ENCODE peak calls at places on chromosomes 1 and 21, in six cellular contexts. G, M, I, K, J and T are unnamed samples.

GRCh38 chr1:167344605-167345385 is 124.1 kb downstream of the POU2F1 start:
- ATAC-seq in I (no peak), G (no peak), K (no peak), M (no peak), J (peak), T (no peak)

GRCh38 chr1:231534703-231535159 is 6.3 kb downstream of the TSNAX start:
- ATAC-seq in M (no peak), J (no peak), K (no peak), I (no peak), G (no peak), T (no peak)

GRCh38 chr1:151056149-151056548 is 3.3 kb downstream of the CDC42SE1 start:
- ATAC-seq in G (no peak), J (no peak), M (no peak), I (no peak), K (no peak), T (no peak)

GRCh38 chr1:44946720-44947059 is 39.7 kb downstream of the EIF2B3 start:
- ATAC-seq in J (no peak), G (no peak), K (peak), M (no peak), I (no peak), T (no peak)

GRCh38 chr21:37587635-37588177 is 221.1 kb downstream of the DYRK1A start:
- ATAC-seq in K (no peak), J (no peak), M (no peak), I (no peak), G (no peak), T (no peak)

GRCh38 chr1:54714881-54715492 is 674 bp upstream of the TTC4 start:
- ATAC-seq in M (no peak), I (no peak), G (no peak), K (peak), J (peak), T (no peak)

GRCh38 chr1:34976384-34977209 is 8.6 kb downstream of the TMEM35B start:
- ATAC-seq in K (no peak), I (no peak), G (no peak), J (peak), M (no peak), T (no peak)

GRCh38 chr1:237235080-237235479 is 193.1 kb downstream of the RYR2 start:
- ATAC-seq in I (no peak), K (no peak), M (no peak), G (peak), J (no peak), T (peak)

GRCh38 chr1:19458815-19459417 is 26.4 kb downstream of the CAPZB start:
- ATAC-seq in G (no peak), J (no peak), I (no peak), K (no peak), M (peak), T (no peak)

GRCh38 chr1:53738205-53739108 is 507 bp downstream of the GLIS1 start:
- ATAC-seq in I (no peak), G (no peak), K (no peak), J (peak), M (peak), T (peak)

GRCh38 chr1:2148691-2149090 is 45.9 kb downstream of the FAAP20 start:
- ATAC-seq in J (no peak), M (no peak), G (peak), I (no peak), K (no peak), T (peak)

GRCh38 chr1:61348025-61348665 is 265.8 kb downstream of the NFIA start:
- ATAC-seq in K (no peak), G (no peak), I (no peak), M (no peak), J (no peak), T (no peak)

GRCh38 chr1:226653311-226653921 is 85.7 kb downstream of the ITPKB start:
- ATAC-seq in I (no peak), M (no peak), K (peak), G (no peak), J (peak), T (no peak)

GRCh38 chr1:160795951-160796383 is at the start of gene LY9:
- ATAC-seq in J (no peak), G (peak), M (no peak), I (no peak), K (no peak), T (no peak)

GRCh38 chr1:152141971-152142584 is 16.9 kb downstream of the RPTN start:
- ATAC-seq in M (peak), J (peak), I (peak), K (peak), G (no peak), T (no peak)

GRCh38 chr1:151054971-151055547 is 4.4 kb downstream of the CDC42SE1 start:
- ATAC-seq in K (no peak), J (no peak), G (no peak), I (no peak), M (no peak), T (no peak)

GRCh38 chr1:170660874-170661645 is 2.9 kb upstream of the PRRX1 start:
- ATAC-seq in G (peak), J (peak), M (no peak), K (no peak), I (no peak), T (peak)

GRCh38 chr21:45922648-45923047 is 58.9 kb upstream of the COL6A1 start:
- ATAC-seq in G (no peak), M (no peak), K (no peak), I (no peak), J (no peak), T (no peak)

GRCh38 chr1:39623053-39623452 is 16.4 kb downstream of the HEYL start:
- ATAC-seq in K (peak), G (no peak), M (no peak), I (no peak), J (no peak), T (no peak)

GRCh38 chr1:208895171-208895570 is 651.0 kb upstream of the PLXNA2 start:
- ATAC-seq in G (no peak), I (no peak), J (no peak), K (no peak), M (no peak), T (no peak)

GRCh38 chr1:8569242-8569641 is 248.2 kb downstream of the RERE start:
- ATAC-seq in M (no peak), I (no peak), K (no peak), G (no peak), J (no peak), T (no peak)

GRCh38 chr1:2152914-2153313 is 41.7 kb downstream of the FAAP20 start:
- ATAC-seq in G (no peak), J (no peak), I (no peak), K (no peak), M (no peak), T (no peak)

GRCh38 chr21:29238967-29239289 is 59.8 kb upstream of the BACH1 start:
- ATAC-seq in I (no peak), K (no peak), J (no peak), M (no peak), G (no peak), T (no peak)

GRCh38 chr1:19765623-19766022 is 34.1 kb downstream of the TMCO4 start:
- ATAC-seq in I (peak), J (no peak), G (no peak), K (no peak), M (no peak), T (no peak)

GRCh38 chr1:226510453-226510852 is 38.1 kb upstream of the STUM start:
- ATAC-seq in M (no peak), K (no peak), J (no peak), I (no peak), G (no peak), T (no peak)

GRCh38 chr1:6053206-6053546 is 7.5 kb downstream of the KCNAB2 start:
- ATAC-seq in K (no peak), G (no peak), J (peak), I (no peak), M (no peak), T (no peak)

GRCh38 chr1:247531937-247532336 is 4.3 kb downstream of the OR2C3 start:
- ATAC-seq in J (no peak), G (no peak), I (peak), K (peak), M (no peak), T (no peak)

GRCh38 chr1:54480201-54480848 is 67.7 kb upstream of the ACOT11 start:
- ATAC-seq in J (peak), G (no peak), K (peak), I (no peak), M (no peak), T (no peak)

GRCh38 chr21:38766987-38767722 is 38.6 kb upstream of the ETS2 start:
- ATAC-seq in J (no peak), K (peak), G (peak), I (no peak), M (peak), T (no peak)

GRCh38 chr1:94912263-94912986 is 14.5 kb downstream of the CNN3 start:
- ATAC-seq in G (peak), M (no peak), K (peak), J (peak), I (no peak), T (no peak)

GRCh38 chr1:39727932-39728317 is 10.8 kb upstream of the PPIE start:
- ATAC-seq in M (no peak), G (no peak), K (no peak), J (no peak), I (no peak), T (no peak)

DNA sequence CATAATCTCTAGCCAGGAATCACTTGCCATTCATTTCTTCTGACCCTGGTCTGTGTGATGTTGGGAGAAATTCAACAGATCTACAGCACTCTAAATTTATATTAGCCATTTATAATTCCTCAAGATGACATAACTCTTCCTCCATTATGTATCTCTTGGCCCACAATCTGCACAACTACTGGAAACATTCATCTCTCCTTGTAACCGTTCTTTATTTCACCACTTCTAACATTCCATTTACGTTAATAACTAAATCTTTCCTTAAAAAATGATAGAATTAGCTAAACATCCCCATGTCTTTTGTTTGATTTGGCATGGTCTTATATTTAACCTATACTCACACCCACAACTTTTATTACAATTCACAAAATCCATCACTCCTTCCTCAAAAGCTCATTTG is 166.0 kb downstream of the COL11A1 start:
- ATAC-seq in G (no peak), I (no peak), J (no peak), K (no peak), M (no peak), T (no peak)
- TF ChIP-seq POLR2AphosphoS5 in G (no peak), I (no peak), J (no peak), K (no peak), M (no peak), T (no peak)

GRCh38 chr1:59695301-59695700 is 119.4 kb upstream of the HOOK1 start:
- ATAC-seq in M (no peak), I (no peak), K (no peak), J (no peak), G (no peak), T (no peak)
- H3K27ac ChIP-seq in M (no peak), I (no peak), K (no peak), J (no peak), G (no peak), T (no peak)

DNA sequence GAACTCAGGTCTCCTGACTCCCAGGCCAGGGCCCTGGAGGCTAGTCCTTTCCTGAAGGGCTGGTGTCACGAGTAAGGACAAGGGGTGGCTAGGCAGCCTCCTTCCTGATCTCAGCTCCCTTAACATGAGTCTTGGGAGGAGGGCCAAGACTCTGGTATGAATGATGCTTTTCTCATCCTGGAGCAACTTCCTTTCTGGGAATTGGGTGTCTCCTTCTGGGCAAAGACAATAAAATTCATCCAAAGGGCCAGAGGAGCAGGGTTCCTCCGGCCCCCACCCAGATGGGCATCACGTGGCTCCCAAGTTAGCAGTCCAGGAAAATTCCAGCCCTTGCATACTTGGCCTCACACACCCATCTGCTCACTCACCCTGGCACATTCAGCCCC is at the start of gene FAM167B:
- ATAC-seq in K (no peak), M (no peak), G (peak), I (no peak), J (no peak), T (peak)
- TF ChIP-seq POLR2AphosphoS5 in K (no peak), M (no peak), G (peak), I (no peak), J (no peak), T (peak)

DNA sequence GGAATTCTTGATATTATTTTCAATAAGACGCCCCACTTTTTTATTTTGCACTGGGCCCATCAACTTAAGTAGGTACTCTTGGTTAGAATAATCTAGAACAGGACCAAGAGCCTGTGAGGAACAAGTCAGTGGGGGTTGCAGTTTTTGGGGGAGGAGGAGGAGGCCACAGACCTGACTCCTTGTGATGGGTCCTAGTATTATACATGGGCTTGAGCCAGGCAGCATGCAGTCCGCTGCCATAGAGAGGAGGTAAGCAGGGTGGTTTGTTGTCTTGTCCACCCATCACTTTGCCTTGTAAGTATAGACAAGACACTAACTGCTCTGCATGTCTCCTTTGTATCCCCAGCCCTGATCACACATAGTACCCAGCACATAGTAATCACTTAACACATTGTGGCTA is 24.5 kb downstream of the ROR1 start:
- ATAC-seq in K (no peak), G (no peak), M (no peak), J (no peak), I (no peak), T (no peak)
- H3K27ac ChIP-seq in K (no peak), G (no peak), M (no peak), J (no peak), I (no peak), T (no peak)

GRCh38 chr1:10774615-10775310 is 21.7 kb downstream of the CASZ1 start:
- ATAC-seq in I (no peak), M (no peak), K (no peak), J (no peak), G (no peak), T (no peak)
- TF ChIP-seq POLR2AphosphoS5 in I (no peak), M (no peak), K (no peak), J (no peak), G (no peak), T (no peak)

GRCh38 chr1:185450917-185451316 is 133.9 kb upstream of the IVNS1ABP start:
- ATAC-seq in G (no peak), J (peak), M (no peak), I (peak), K (peak), T (no peak)
- H3K27ac ChIP-seq in G (no peak), J (no peak), M (no peak), I (no peak), K (no peak), T (no peak)

GRCh38 chr1:117654485-117655219 is 48.8 kb downstream of the TENT5C start:
- ATAC-seq in M (peak), G (no peak), J (no peak), K (peak), I (no peak), T (no peak)
- TF ChIP-seq POLR2AphosphoS5 in M (no peak), G (no peak), J (no peak), K (no peak), I (no peak), T (no peak)

DNA sequence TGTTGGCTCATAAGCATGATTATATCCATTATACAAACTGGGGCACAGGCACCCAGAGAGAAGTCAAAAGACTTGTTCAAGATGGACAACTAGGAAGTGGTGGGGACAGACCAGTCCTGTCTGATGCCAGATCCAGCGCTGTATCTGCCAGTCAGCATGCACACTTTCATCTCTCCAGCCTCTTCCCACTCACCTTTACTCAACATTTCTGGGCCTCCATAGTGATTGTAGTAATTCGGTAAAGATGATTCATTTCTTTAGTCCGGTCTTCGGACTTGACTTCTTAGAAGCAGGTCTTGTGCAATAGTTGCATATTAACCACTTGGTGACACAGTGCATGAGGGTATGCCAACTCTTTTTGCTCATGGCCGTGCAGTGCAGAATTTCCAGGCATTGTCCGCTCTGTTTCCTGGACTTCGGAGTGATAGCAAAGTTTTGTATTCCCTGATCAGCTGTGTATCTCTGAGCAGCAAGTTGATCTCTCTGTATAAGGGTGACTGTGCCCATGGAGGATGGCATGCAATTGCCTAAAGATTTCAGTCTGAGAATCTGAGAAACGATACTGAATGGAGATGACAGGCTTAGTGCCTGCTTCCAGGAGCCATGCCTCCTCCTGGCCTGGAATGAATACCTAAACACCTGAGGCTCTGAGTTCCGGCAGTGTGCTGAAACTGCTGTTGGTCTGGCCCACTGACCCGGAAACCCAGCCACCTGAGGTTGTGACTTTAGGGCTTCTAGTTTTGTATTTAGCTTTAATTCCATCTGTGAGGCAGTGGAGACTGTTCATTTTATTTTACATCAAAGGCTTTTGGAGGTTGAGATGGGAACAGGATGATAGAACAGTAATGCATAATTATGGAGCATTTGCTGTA is 39.0 kb downstream of the GALNT2 start:
- ATAC-seq in I (peak), K (peak), M (no peak), J (no peak), G (peak), T (peak)
- H3K27ac ChIP-seq in I (peak), K (peak), M (peak), J (no peak), G (peak), T (peak)

DNA sequence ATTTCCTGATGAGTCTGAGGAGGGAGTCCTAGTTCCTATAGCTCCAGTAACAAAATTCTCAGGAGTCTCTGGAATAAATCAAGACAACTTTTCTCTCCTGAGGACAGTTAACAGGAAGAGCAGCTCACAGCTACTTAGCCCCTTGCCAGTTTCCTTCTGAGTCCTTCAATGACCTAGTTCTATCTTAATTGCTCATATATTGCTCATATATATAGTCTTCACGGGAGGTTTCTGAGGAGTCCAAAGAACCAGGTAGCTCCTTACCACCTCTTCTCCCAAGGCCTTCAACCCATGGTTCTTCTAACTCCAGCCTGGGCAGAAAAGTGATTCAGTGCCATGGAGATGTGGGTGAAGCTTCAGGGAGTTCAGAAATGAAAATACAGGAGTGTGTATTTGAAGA is 4.6 kb downstream of the AMIGO1 start:
- ATAC-seq in M (no peak), G (no peak), I (no peak), K (no peak), J (no peak), T (no peak)
- TF ChIP-seq POLR2AphosphoS5 in M (no peak), G (no peak), I (no peak), K (no peak), J (no peak), T (no peak)